ENCODE peak calls at places on chromosome 12, in seven cellular contexts. Y is right lobe of liver, Z is NB4, J is HCT116, H is heart left ventricle, F is uterus, L is sigmoid colon. P is an unnamed sample.

GRCh38 chr12:124453419-124454351 is 113.7 kb downstream of the NCOR2 start:
- DNase-seq in J (peak; percentile 85), Z (peak; percentile 99), F (peak; percentile 79), H (peak; percentile 94), Y (peak; percentile 75), L (peak; percentile 90), P (peak; percentile 42)

GRCh38 chr12:129997239-129997638 is 93.4 kb upstream of the TMEM132D start:
- DNase-seq in L (no peak), Z (no peak), H (no peak), J (no peak), F (no peak), Y (no peak), P (no peak)

GRCh38 chr12:109469516-109469915 is 7.6 kb downstream of the KCTD10 start:
- DNase-seq in L (no peak), F (no peak), J (no peak), H (no peak), Z (no peak), Y (no peak), P (no peak)

GRCh38 chr12:1527789-1528188 is 66.6 kb downstream of the FBXL14 start:
- DNase-seq in L (no peak), Z (peak; percentile 56), F (no peak), J (no peak), H (no peak), Y (no peak), P (no peak)

GRCh38 chr12:49705479-49706267 is 1.5 kb downstream of the FMNL3 start:
- DNase-seq in Y (peak; percentile 30), H (peak; percentile 47), Z (peak; percentile 83), L (peak; percentile 69), J (no peak), F (peak; percentile 28), P (no peak)

GRCh38 chr12:112199136-112199535 is 73.8 kb downstream of the TRAFD1 start:
- DNase-seq in L (no peak), J (no peak), F (no peak), H (no peak), Y (no peak), Z (no peak), P (peak; percentile 44)

GRCh38 chr12:122669397-122670070 is 33.6 kb downstream of the HCAR2 start:
- DNase-seq in H (no peak), Z (no peak), Y (no peak), F (no peak), J (no peak), L (no peak), P (no peak)

GRCh38 chr12:45730116-45730841 is 773 bp downstream of the ARID2 start:
- DNase-seq in L (peak; percentile 70), Z (peak; percentile 78), H (peak; percentile 58), J (no peak), Y (peak; percentile 56), F (peak; percentile 31), P (peak; percentile 69)

GRCh38 chr12:98635657-98636323 is 8.8 kb downstream of the IKBIP start:
- DNase-seq in F (no peak), H (no peak), L (no peak), Z (no peak), J (peak; percentile 39), Y (no peak), P (no peak)

GRCh38 chr12:25825494-25825893 is 133.0 kb upstream of the RASSF8 start:
- DNase-seq in L (no peak), Y (no peak), H (no peak), J (no peak), F (no peak), Z (no peak), P (no peak)

GRCh38 chr12:118374909-118375308 is 1.4 kb upstream of the SUDS3 start:
- DNase-seq in L (no peak), Z (no peak), H (no peak), F (no peak), Y (no peak), J (no peak), P (no peak)

GRCh38 chr12:92543359-92543758 is 159.4 kb upstream of the PLEKHG7 start:
- DNase-seq in L (no peak), Z (no peak), H (no peak), Y (no peak), J (no peak), F (no peak), P (no peak)

GRCh38 chr12:71671816-71672215 is 7.7 kb downstream of the THAP2 start:
- DNase-seq in L (no peak), H (no peak), Z (no peak), Y (no peak), F (no peak), J (no peak), P (peak; percentile 46)

GRCh38 chr12:88188180-88188579 is 46.1 kb downstream of the TMTC3 start:
- DNase-seq in H (no peak), J (no peak), L (no peak), Y (no peak), Z (no peak), F (no peak), P (no peak)

GRCh38 chr12:3832738-3833137 is 40.5 kb downstream of the PARP11 start:
- DNase-seq in F (no peak), L (no peak), Z (no peak), J (no peak), H (no peak), Y (no peak), P (no peak)

GRCh38 chr12:44653886-44654527 is 222.1 kb downstream of the NELL2 start:
- DNase-seq in Y (no peak), H (no peak), L (no peak), F (no peak), Z (no peak), J (no peak), P (no peak)

GRCh38 chr12:41794341-41794740 is 350.3 kb downstream of the GXYLT1 start:
- DNase-seq in Y (no peak), Z (no peak), J (no peak), H (no peak), L (no peak), F (no peak), P (no peak)

GRCh38 chr12:2722806-2723205 is 72.0 kb upstream of the FKBP4 start:
- DNase-seq in H (no peak), J (no peak), Y (no peak), F (no peak), Z (no peak), L (no peak), P (no peak)

DNA sequence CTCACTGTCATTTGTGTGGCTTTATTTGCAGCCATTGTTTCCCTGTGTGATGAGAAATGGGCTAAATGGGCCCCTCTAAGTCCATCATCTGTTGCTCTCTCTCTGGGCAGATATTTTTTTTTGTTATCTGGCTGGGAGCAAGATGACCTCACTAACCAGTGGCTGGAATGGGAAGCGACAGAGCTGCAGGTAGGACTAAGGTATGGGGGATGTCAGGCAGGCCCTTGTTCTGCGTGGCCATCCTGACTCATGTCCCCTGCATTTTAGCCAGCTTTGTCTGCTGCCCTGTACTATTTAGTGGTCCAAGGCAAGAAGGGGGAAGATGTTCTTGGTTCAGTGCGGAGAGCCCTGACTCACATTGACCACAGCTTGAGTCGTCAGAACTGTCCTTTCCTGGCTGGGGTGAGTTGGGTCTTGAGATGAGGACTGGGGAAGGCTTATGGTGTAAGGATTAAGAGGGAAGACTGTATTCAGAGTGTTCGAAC is 1.3 kb downstream of the MARS1 start:
- DNase-seq in J (no peak), Z (peak; percentile 23), L (no peak), F (no peak), Y (no peak), H (no peak), P (no peak)
- TF ChIP-seq POLR2A in J (no peak), Z (no peak), L (no peak), F (no peak), Y (no peak), H (no peak), P (no peak)

GRCh38 chr12:6059860-6060565 is 64.5 kb downstream of the VWF start:
- DNase-seq in L (no peak), F (no peak), H (no peak), Z (no peak), J (no peak), Y (no peak), P (no peak)

GRCh38 chr12:6063379-6063735 is 61.1 kb downstream of the VWF start:
- DNase-seq in J (no peak), Y (no peak), L (no peak), H (no peak), Z (no peak), F (no peak), P (no peak)

GRCh38 chr12:6061661-6062060 is 62.8 kb downstream of the VWF start:
- DNase-seq in Z (no peak), H (no peak), J (no peak), Y (no peak), L (no peak), F (no peak), P (no peak)

GRCh38 chr12:6065131-6065871 is 59.2 kb downstream of the VWF start:
- DNase-seq in L (no peak), Y (no peak), Z (no peak), F (no peak), H (no peak), J (no peak), P (no peak)

GRCh38 chr12:6062427-6063378 is 61.8 kb downstream of the VWF start:
- DNase-seq in J (no peak), Z (peak; percentile 68), Y (no peak), L (peak; percentile 76), F (peak; percentile 36), H (peak; percentile 56), P (peak; percentile 29)
- TF ChIP-seq POLR2A in J (no peak), Z (no peak), Y (no peak), L (no peak), F (no peak), H (no peak), P (no peak)

DNA sequence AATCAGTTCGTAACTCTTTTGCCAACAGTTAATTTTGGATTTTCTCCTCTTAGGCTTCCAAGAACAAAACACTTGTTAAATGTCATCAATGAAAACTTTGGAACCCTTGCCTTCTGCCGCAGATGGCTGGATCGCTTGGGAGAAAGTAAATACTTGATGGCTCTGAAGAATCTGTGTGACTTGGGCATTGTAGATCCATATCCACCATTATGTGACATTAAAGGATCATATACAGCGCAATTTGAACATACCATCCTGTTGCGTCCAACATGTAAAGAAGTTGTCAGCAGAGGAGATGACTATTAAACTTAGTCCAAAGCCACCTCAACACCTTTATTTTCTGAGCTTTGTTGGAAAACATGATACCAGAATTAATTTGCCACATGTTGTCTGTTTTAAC is 37.7 kb downstream of the USP44 start:
- DNase-seq in H (no peak), J (no peak), Z (no peak), L (no peak), F (no peak), Y (no peak), P (no peak)
- TF ChIP-seq POLR2A in H (no peak), J (no peak), Z (no peak), L (no peak), F (no peak), Y (no peak), P (no peak)

DNA sequence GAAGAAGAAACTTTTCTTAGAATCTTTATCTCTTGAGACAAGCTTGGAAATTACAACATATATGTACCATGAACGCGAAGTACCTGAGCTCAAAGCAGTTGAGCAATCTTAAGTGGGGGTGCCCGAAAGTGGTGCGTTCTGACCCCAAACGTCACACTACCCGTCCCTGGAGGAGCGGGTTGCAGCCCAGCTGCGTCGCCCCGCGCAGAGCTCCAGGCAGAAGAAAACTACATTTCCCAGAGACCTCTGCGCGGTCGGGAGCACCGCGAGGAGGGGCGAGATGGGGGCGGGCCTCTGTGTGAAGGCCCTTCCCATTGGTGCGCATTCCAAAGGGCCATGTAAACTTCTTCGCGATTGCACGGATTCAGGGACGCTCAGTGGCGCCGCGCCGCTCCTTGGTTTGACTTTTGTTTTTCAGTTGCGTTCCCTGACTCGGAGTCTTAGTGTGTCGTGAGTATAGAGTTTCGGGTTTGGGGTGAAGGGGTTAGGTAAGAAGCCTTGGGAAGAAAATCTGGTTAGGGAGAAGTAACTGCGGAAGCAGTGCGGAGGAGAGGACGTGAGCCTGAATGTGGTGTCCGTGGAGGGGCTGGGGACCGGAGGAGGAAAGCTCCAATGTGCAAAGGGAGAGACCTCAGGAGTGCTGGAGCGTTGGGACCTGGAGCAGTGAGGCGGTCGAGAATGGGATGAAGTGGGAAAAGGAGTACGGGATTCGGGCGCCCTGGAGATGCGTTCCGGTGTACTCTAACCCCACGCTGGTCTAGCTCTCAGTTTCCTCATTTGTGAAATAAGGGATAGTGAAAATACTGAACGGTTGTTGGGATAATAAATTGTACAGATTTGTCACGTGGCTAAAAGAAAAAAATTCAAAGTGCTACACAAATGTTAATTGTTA is at the start of gene CCDC77:
- DNase-seq in Z (peak; percentile 94), J (peak; percentile 83), F (peak; percentile 90), Y (peak; percentile 87), H (peak; percentile 92), L (peak; percentile 95), P (no peak)
- TF ChIP-seq POLR2A in Z (peak; percentile 62), J (peak; percentile 82), F (no peak), Y (no peak), H (no peak), L (no peak), P (peak; percentile 63)